ENCODE peak calls at places on chromosomes 5 and 9, in ten cellular contexts. A is Peyer's patch, P is H1, T is gastrocnemius medialis, R is adrenal gland, S is right lobe of liver, F is heart left ventricle, M is suprapubic skin, Y is uterus, G is sigmoid colon. I is an unnamed sample. For H3K36me3, the result is how much of the 10 kb centered on the place peaks cover.

GRCh38 chr9:71793386-71794105 is 25.2 kb upstream of the CEMIP2 start:
- DNase-seq in A (no peak), P (no peak), T (no peak), R (no peak), S (no peak), F (no peak), M (no peak), Y (no peak), G (no peak), I (no peak)

GRCh38 chr9:107226431-107226830 is 56.6 kb upstream of the RAD23B start:
- DNase-seq in A (no peak), P (no peak), T (no peak), R (no peak), S (no peak), F (no peak), M (no peak), Y (no peak), G (no peak), I (no peak)

GRCh38 chr9:73037613-73038012 is 84.8 kb upstream of the ALDH1A1 start:
- DNase-seq in A (no peak), P (no peak), T (no peak), R (no peak), S (no peak), F (no peak), M (no peak), Y (no peak), G (no peak), I (no peak)

GRCh38 chr5:79408028-79408427 is 105.9 kb downstream of the HOMER1 start:
- DNase-seq in A (no peak), P (no peak), T (no peak), R (no peak), S (no peak), F (no peak), M (no peak), Y (no peak), G (no peak), I (no peak)

GRCh38 chr5:79663212-79663611 is 26.4 kb upstream of the CMYA5 start:
- DNase-seq in A (no peak), P (no peak), T (no peak), R (no peak), S (no peak), F (no peak), M (no peak), Y (no peak), G (no peak), I (no peak)

GRCh38 chr5:45017568-45017967 is 208.8 kb downstream of the MRPS30 start:
- DNase-seq in A (no peak), P (no peak), T (no peak), R (no peak), S (no peak), F (no peak), M (no peak), Y (no peak), G (no peak), I (no peak)

GRCh38 chr5:68171101-68171558 is 44.4 kb upstream of the PIK3R1 start:
- DNase-seq in A (no peak), P (no peak), T (peak), R (no peak), S (peak), F (peak), M (peak), Y (peak), G (peak), I (peak)

GRCh38 chr5:37668524-37669047 is 171.3 kb downstream of the GDNF start:
- DNase-seq in A (no peak), P (no peak), T (peak), R (peak), S (peak), F (peak), M (no peak), Y (no peak), G (peak), I (no peak)

GRCh38 chr5:119356384-119357188 is 767 bp downstream of the TNFAIP8 start:
- DNase-seq in A (no peak), P (no peak), T (no peak), R (no peak), S (no peak), F (no peak), M (no peak), Y (no peak), G (no peak), I (no peak)

GRCh38 chr9:12916037-12916436 is 141.2 kb downstream of the LURAP1L start:
- DNase-seq in A (no peak), P (peak), T (no peak), R (no peak), S (no peak), F (no peak), M (no peak), Y (no peak), G (no peak), I (no peak)

GRCh38 chr5:90689064-90689463 is 130.5 kb downstream of the ADGRV1 start:
- DNase-seq in A (no peak), P (no peak), T (no peak), R (no peak), S (no peak), F (no peak), M (no peak), Y (no peak), G (no peak), I (no peak)

GRCh38 chr5:71455427-71456361 is at the start of gene BDP1:
- DNase-seq in A (peak), P (peak), T (peak), R (peak), S (peak), F (peak), M (peak), Y (peak), G (peak), I (peak)

GRCh38 chr9:14652729-14653377 is 40.4 kb downstream of the ZDHHC21 start:
- DNase-seq in A (no peak), P (no peak), T (no peak), R (no peak), S (no peak), F (no peak), M (no peak), Y (no peak), G (no peak), I (no peak)

GRCh38 chr5:87383216-87383615 is 29.5 kb downstream of the CCNH start:
- DNase-seq in A (no peak), P (no peak), T (no peak), R (no peak), S (no peak), F (no peak), M (no peak), Y (no peak), G (no peak), I (no peak)

GRCh38 chr5:83924171-83924570 is 203.5 kb upstream of the HAPLN1 start:
- DNase-seq in A (no peak), P (no peak), T (no peak), R (no peak), S (no peak), F (no peak), M (no peak), Y (no peak), G (no peak), I (no peak)

GRCh38 chr5:179837076-179838011 is 16.6 kb downstream of the SQSTM1 start:
- DNase-seq in A (no peak), P (no peak), T (no peak), R (no peak), S (peak), F (no peak), M (no peak), Y (no peak), G (peak), I (no peak)

GRCh38 chr5:179840766-179841165 is 17.9 kb downstream of the MRNIP start:
- DNase-seq in A (no peak), P (no peak), T (no peak), R (no peak), S (peak), F (no peak), M (no peak), Y (no peak), G (peak), I (no peak)

GRCh38 chr5:179839328-179840256 is 18.9 kb downstream of the SQSTM1 start:
- DNase-seq in A (no peak), P (no peak), T (no peak), R (peak), S (peak), F (no peak), M (no peak), Y (no peak), G (peak), I (no peak)

GRCh38 chr5:179840321-179840720 is 18.3 kb downstream of the MRNIP start:
- DNase-seq in A (no peak), P (no peak), T (no peak), R (no peak), S (peak), F (no peak), M (no peak), Y (no peak), G (no peak), I (no peak)

DNA sequence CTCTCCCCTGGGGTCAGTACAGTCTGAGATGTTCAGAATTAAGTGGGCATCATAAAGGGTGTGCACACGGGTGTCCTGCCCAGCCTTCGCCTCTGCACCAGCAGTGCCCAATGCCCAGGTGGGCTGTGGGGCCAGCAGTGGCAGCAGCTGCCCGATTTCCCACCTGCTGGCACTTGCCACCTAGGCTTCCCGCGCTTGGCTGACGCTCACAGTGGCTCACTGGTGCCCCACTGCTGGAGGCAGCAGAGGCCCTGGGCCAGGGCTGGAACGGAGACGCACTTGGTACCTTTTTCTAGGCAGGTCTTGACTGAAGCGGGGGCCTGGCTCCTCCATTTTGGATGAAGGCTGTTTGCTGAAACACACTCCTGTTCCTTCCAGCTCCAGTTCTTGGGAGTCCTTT is 17.0 kb downstream of the MRNIP start:
- DNase-seq in A (no peak), P (no peak), T (no peak), R (no peak), S (peak), F (no peak), M (no peak), Y (no peak), G (peak), I (no peak)
- H3K36me3 ChIP-seq in A (under half), P (half or more), T (under half), R (under half), S (under half), F (half or more), M (half or more), Y (under half), G (half or more), I (under half)

GRCh38 chr9:136793063-136793946 is 2.2 kb downstream of the TMEM141 start:
- DNase-seq in A (no peak), P (no peak), T (no peak), R (no peak), S (no peak), F (no peak), M (no peak), Y (no peak), G (no peak), I (no peak)

GRCh38 chr9:136789523-136789937 is 1.6 kb upstream of the TMEM141 start:
- DNase-seq in A (no peak), P (no peak), T (no peak), R (no peak), S (no peak), F (no peak), M (no peak), Y (no peak), G (no peak), I (no peak)

GRCh38 chr9:136792321-136793062 is 1.3 kb downstream of the TMEM141 start:
- DNase-seq in A (no peak), P (no peak), T (no peak), R (no peak), S (peak), F (no peak), M (no peak), Y (no peak), G (no peak), I (no peak)

GRCh38 chr9:136790640-136791465 is at the start of gene TMEM141:
- DNase-seq in A (peak), P (peak), T (peak), R (peak), S (peak), F (peak), M (peak), Y (peak), G (peak), I (peak)

GRCh38 chr9:136791466-136792276 is 527 bp downstream of the TMEM141 start:
- DNase-seq in A (peak), P (no peak), T (no peak), R (peak), S (peak), F (peak), M (no peak), Y (peak), G (no peak), I (no peak)
- TF ChIP-seq CTCF in A (peak), P (peak), T (peak), R (peak), S (peak), F (peak), M (peak), Y (peak), G (peak), I (peak)

GRCh38 chr5:56951946-56952691 is at the start of gene MIER3:
- DNase-seq in A (peak), P (peak), T (peak), R (peak), S (peak), F (peak), M (peak), Y (peak), G (peak), I (peak)
- TF ChIP-seq POLR2A in A (peak), P (no peak), T (peak), R (no peak), S (peak), F (no peak), M (no peak), Y (peak), G (no peak), I (no peak)

GRCh38 chr5:131757830-131758519 is 38.8 kb downstream of the FNIP1 start:
- DNase-seq in A (no peak), P (no peak), T (no peak), R (no peak), S (no peak), F (no peak), M (no peak), Y (no peak), G (no peak), I (no peak)
- H3K36me3 ChIP-seq in A (under half), P (under half), T (under half), R (under half), S (under half), F (under half), M (under half), Y (under half), G (under half), I (under half)

GRCh38 chr5:163434410-163434866 is 3.0 kb upstream of the CCNG1 start:
- DNase-seq in A (no peak), P (no peak), T (no peak), R (no peak), S (no peak), F (no peak), M (no peak), Y (no peak), G (no peak), I (no peak)

GRCh38 chr5:163440954-163441353 is 3.6 kb downstream of the CCNG1 start:
- DNase-seq in A (no peak), P (no peak), T (no peak), R (no peak), S (no peak), F (no peak), M (no peak), Y (no peak), G (no peak), I (no peak)

GRCh38 chr5:163437011-163437308 is 435 bp upstream of the CCNG1 start:
- DNase-seq in A (no peak), P (no peak), T (no peak), R (no peak), S (no peak), F (no peak), M (no peak), Y (no peak), G (no peak), I (no peak)

GRCh38 chr5:163436515-163436914 is 880 bp upstream of the CCNG1 start:
- DNase-seq in A (no peak), P (no peak), T (no peak), R (no peak), S (no peak), F (no peak), M (no peak), Y (no peak), G (no peak), I (no peak)

DNA sequence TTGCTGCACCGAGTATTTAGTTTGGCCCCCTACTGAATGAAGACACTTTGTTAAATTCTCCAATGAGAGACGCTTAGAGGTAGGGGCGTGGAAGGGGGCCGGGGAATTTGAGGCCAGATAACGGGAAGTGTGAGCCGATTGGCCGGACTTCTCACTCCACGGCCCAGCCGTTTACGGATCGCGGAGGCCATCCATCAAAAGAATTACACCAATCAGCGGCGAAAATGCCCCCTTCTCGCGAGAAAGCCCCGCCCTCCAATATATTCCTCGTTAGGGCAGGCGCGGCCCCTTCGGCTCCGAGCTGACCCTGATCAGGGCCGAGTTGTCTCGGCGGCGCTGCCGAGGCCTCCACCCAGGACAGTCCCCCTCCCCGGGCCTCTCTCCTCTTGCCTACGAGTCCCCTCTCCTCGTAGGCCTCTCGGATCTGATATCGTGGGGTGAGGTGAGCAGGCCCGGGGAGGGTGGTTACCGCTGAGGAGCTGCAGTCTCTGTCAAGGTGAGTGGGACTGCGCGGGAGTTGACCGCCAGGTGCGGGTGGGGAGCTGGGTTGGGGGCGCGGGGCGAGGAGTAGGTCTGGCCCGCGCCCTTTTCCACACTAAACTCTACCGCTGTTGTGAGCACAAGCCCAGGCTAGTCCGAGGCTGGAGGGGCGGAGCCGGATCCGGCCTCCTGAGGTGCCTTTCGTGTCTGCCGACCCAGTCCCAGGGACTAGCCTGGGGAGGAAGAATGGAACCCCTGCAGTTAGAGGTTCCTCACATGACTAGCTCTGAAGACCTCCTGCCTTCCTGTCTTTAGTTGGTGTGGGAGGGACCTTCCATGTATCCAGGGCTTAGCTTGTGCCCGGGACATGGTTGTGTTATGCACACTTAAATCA is at the start of gene CCNG1:
- DNase-seq in A (peak), P (peak), T (peak), R (peak), S (peak), F (peak), M (peak), Y (peak), G (peak), I (peak)
- TF ChIP-seq CTCF in A (no peak), P (no peak), T (peak), R (no peak), S (no peak), F (no peak), M (no peak), Y (no peak), G (no peak), I (no peak)

DNA sequence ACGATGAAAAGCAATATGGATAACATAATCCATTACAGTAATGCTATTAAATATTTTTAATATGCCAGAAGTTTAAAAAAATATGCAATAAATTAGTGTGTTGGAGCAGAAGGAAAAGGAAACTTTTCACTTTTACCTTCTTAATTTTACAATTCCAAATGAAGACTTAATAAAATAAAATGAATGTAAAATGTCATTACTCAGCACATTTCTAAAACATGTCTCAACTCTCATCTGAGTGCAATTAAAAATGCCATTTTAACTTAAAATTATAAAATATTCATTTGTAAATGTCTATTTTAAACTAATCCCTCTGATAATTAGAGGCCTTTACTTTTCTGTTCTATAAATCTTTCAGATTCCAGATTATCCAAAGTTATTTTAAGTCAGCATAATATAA is 733.4 kb downstream of the DNAH5 start:
- DNase-seq in A (no peak), P (no peak), T (no peak), R (no peak), S (no peak), F (no peak), M (no peak), Y (no peak), G (no peak), I (no peak)
- TF ChIP-seq POLR2A in A (no peak), P (no peak), T (no peak), R (no peak), S (no peak), F (no peak), M (no peak), Y (no peak), G (no peak), I (no peak)